ENCODE peak calls at places on chromosomes 7 and 10, in seven cellular contexts. G is AG09319, Q is psoas muscle, K is lower leg skin, W is tibial artery, O is fibroblast of lung, N is WTC11. X is an unnamed sample.
A peak's percentile ranks its signal among the peaks of the same experiment; 100 is the strongest.

GRCh38 chr7:127946847-127947246 is 84.4 kb downstream of the LRRC4 start:
- DNase-seq in W (no peak), N (no peak), G (no peak), O (no peak), Q (no peak), K (no peak), X (no peak)

GRCh38 chr7:33196194-33196593 is 66.8 kb downstream of the BBS9 start:
- DNase-seq in N (no peak), W (no peak), O (no peak), G (no peak), Q (no peak), K (no peak), X (no peak)

GRCh38 chr7:130490287-130490686 is 1.6 kb upstream of the MEST start:
- DNase-seq in G (no peak), W (no peak), O (peak; percentile 9), N (peak; percentile 45), Q (no peak), K (no peak), X (peak; percentile 40)

GRCh38 chr7:104341545-104341944 is 13.1 kb downstream of the LHFPL3 start:
- DNase-seq in W (no peak), K (no peak), Q (no peak), N (peak; percentile 73), G (no peak), O (no peak), X (peak; percentile 64)

GRCh38 chr7:127813991-127814556 is 162.1 kb downstream of the SND1 start:
- DNase-seq in O (peak; percentile 24), K (no peak), W (no peak), G (no peak), Q (no peak), N (no peak), X (no peak)

GRCh38 chr7:98836811-98837631 is 32.8 kb downstream of the TMEM130 start:
- DNase-seq in W (no peak), K (no peak), Q (no peak), O (peak; percentile 27), G (no peak), N (peak; percentile 90), X (peak; percentile 82)

GRCh38 chr7:151315038-151315655 is 26.5 kb upstream of the NUB1 start:
- DNase-seq in K (peak; percentile 80), O (peak; percentile 78), Q (peak; percentile 40), W (peak; percentile 70), G (peak; percentile 22), N (peak; percentile 75), X (peak; percentile 68)

GRCh38 chr10:5751854-5752253 is 61.4 kb downstream of the GDI2 start:
- DNase-seq in O (no peak), Q (no peak), G (no peak), K (no peak), W (no peak), N (peak; percentile 32), X (no peak)

GRCh38 chr7:130849604-130850003 is 115.6 kb upstream of the KLF14 start:
- DNase-seq in O (no peak), W (no peak), N (no peak), G (no peak), Q (no peak), K (no peak), X (no peak)

GRCh38 chr7:94654764-94655561 is 970 bp downstream of the SGCE start:
- DNase-seq in G (no peak), O (peak; percentile 67), W (no peak), N (peak; percentile 17), K (no peak), Q (no peak), X (peak; percentile 28)

GRCh38 chr7:17598305-17598704 is 299.9 kb downstream of the AHR start:
- DNase-seq in Q (no peak), N (no peak), O (no peak), K (no peak), W (no peak), G (no peak), X (no peak)

GRCh38 chr7:38506756-38507155 is 124.4 kb downstream of the AMPH start:
- DNase-seq in Q (no peak), W (peak; percentile 25), G (no peak), O (peak; percentile 68), N (no peak), K (peak; percentile 42), X (no peak)

GRCh38 chr10:51615764-51616298 is 83.6 kb downstream of the CSTF2T start:
- DNase-seq in K (no peak), Q (no peak), G (no peak), O (no peak), N (no peak), W (no peak), X (no peak)

GRCh38 chr7:39504963-39505362 is 61.2 kb upstream of the YAE1 start:
- DNase-seq in G (no peak), N (no peak), K (no peak), W (peak; percentile 20), Q (peak; percentile 33), O (peak; percentile 36), X (no peak)

GRCh38 chr10:114349505-114350211 is 54.6 kb downstream of the AFAP1L2 start:
- DNase-seq in O (no peak), K (no peak), Q (no peak), W (no peak), G (no peak), N (no peak), X (no peak)

GRCh38 chr10:88793747-88794299 is 8.7 kb upstream of the LIPM start:
- DNase-seq in O (peak; percentile 66), Q (no peak), W (no peak), K (no peak), N (no peak), G (no peak), X (no peak)

DNA sequence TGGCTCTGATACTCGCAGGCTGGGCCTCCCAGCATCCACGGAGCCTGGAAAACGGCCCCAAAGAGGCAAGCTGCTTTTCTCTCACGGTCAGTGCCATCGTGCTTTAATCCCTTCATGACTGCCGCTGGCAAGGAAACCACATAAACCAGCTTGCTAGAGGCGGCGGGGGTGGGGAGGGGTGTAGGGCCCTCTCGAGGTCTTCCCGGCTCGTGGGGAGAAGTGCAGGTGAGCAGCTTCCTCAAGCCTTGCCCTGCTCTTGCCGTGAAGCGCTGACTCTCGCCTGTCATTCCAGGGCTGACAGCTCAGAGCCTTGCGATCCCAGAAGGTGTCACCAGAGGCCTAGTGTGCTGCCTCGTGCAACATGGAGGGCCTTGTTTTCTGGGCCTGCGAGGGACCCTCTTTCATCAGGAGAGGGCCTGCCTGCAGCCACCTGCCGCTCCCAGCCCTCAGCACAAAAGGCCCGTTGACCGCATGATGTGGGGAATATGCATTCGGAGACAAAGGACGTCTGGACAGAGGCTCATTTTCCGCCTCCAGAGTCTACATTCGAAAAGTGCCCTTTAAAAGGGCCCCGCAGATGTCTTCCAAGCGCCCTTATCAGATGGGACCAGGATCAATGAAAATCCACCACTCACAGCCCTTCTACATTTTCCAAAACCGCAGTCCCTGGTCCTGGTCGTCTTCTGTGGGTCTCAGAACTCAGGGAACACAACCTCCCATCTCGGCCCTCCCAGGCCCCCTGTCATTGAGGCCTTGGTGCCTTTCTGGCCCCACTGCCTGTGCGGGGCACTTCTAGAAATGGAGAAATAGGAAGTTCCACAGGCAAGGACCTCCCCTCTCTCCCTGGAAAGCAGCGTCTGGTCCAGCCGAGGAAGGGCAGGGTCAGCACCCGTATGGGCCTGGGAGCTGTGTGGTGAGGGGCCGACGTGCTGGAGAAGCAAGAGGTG is 58.7 kb downstream of the ZRANB1 start:
- DNase-seq in K (no peak), G (no peak), Q (no peak), W (peak; percentile 41), N (peak; percentile 17), O (peak; percentile 63), X (peak; percentile 57)
- TF ChIP-seq CTCF in K (no peak), G (peak; percentile 21), Q (no peak), W (peak; percentile 16), N (no peak), O (no peak), X (no peak)

GRCh38 chr10:26437637-26438461 is at the start of gene APBB1IP:
- DNase-seq in O (peak; percentile 3), K (peak; percentile 66), W (peak; percentile 85), G (peak; percentile 60), N (peak; percentile 24), Q (peak; percentile 86), X (peak; percentile 24)
- TF ChIP-seq CTCF in O (no peak), K (no peak), W (no peak), G (no peak), N (no peak), Q (no peak), X (no peak)

GRCh38 chr7:76071316-76072242 is 23.7 kb downstream of the MDH2 start:
- DNase-seq in Q (no peak), N (peak; percentile 17), O (peak; percentile 80), W (no peak), K (no peak), G (no peak), X (no peak)

GRCh38 chr7:76065016-76065612 is 17.2 kb downstream of the MDH2 start:
- DNase-seq in K (no peak), G (no peak), O (no peak), N (no peak), W (no peak), Q (no peak), X (no peak)

GRCh38 chr7:76066716-76067503 is 19.0 kb downstream of the MDH2 start:
- DNase-seq in W (no peak), G (no peak), Q (no peak), K (no peak), N (no peak), O (no peak), X (no peak)

GRCh38 chr7:76072243-76073148 is 24.6 kb downstream of the MDH2 start:
- DNase-seq in W (no peak), O (no peak), N (peak; percentile 16), K (no peak), Q (no peak), G (no peak), X (no peak)

DNA sequence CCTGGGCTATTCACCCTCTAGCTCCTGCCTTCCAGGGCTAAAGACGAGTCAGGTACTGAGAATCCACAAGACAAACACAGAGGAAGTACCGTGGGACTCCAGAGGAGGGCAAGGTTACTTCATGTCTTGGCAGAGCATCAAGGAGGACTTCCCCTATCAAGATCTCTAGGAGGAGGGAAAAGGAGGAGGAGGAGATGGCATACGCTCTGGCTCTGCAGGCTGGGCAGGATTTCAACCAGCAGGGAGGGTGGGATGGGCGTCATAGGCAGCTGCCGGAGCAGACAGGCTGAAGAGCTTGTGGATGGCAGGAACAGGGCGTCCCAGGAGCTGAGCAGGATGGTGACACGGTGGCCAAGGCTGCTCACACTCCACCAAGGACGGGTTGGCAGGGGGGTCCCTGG is 21.3 kb downstream of the MDH2 start:
- DNase-seq in K (peak; percentile 66), Q (peak; percentile 63), G (peak; percentile 85), W (peak; percentile 45), N (peak; percentile 43), O (peak; percentile 93), X (no peak)
- TF ChIP-seq CTCF in K (no peak), Q (peak; percentile 31), G (peak; percentile 42), W (no peak), N (no peak), O (peak; percentile 23), X (no peak)

GRCh38 chr7:158396982-158397862 is 190.4 kb downstream of the PTPRN2 start:
- DNase-seq in K (no peak), O (no peak), N (no peak), W (no peak), G (no peak), Q (no peak), X (no peak)

GRCh38 chr7:158394936-158395335 is 192.7 kb downstream of the PTPRN2 start:
- DNase-seq in Q (no peak), W (no peak), G (no peak), N (peak; percentile 87), K (no peak), O (no peak), X (peak; percentile 83)

GRCh38 chr7:158396301-158396905 is 191.2 kb downstream of the PTPRN2 start:
- DNase-seq in Q (no peak), W (no peak), N (no peak), G (no peak), O (no peak), K (no peak), X (no peak)

GRCh38 chr7:158395349-158395748 is 192.3 kb downstream of the PTPRN2 start:
- DNase-seq in G (no peak), K (no peak), O (no peak), W (no peak), N (no peak), Q (no peak), X (no peak)

GRCh38 chr7:158395780-158396214 is 191.8 kb downstream of the PTPRN2 start:
- DNase-seq in O (no peak), K (no peak), W (no peak), Q (no peak), G (no peak), N (peak; percentile 75), X (peak; percentile 46)
- TF ChIP-seq CTCF in O (no peak), K (no peak), W (no peak), Q (no peak), G (no peak), N (no peak), X (no peak)